ENCODE peak calls at places on chromosomes 6 and 20, in eight cellular contexts. L, A, C, W, B, E, U and F are unnamed samples.

GRCh38 chr6:78476561-78476960 is 390.8 kb upstream of the IRAK1BP1 start:
- DNase-seq in A (no peak), E (no peak), L (no peak), W (no peak), C (no peak), U (no peak), B (no peak), F (no peak)

GRCh38 chr6:48560408-48560807 is 449.4 kb upstream of the PTCHD4 start:
- DNase-seq in U (no peak), W (no peak), L (no peak), B (no peak), A (no peak), C (peak), E (no peak), F (no peak)

GRCh38 chr20:4989570-4989969 is 11.7 kb downstream of the SLC23A2 start:
- DNase-seq in C (no peak), E (no peak), A (no peak), B (peak), U (no peak), W (no peak), L (no peak), F (no peak)

GRCh38 chr6:52801188-52801841 is 2.3 kb downstream of the GSTA1 start:
- DNase-seq in E (no peak), L (no peak), W (peak), C (no peak), A (no peak), B (no peak), U (no peak), F (no peak)

GRCh38 chr6:137802408-137803182 is 64.5 kb upstream of the TNFAIP3 start:
- DNase-seq in U (no peak), W (no peak), C (no peak), A (no peak), B (no peak), L (no peak), E (no peak), F (no peak)

GRCh38 chr6:119568580-119568979 is 219.0 kb upstream of the MAN1A1 start:
- DNase-seq in W (no peak), A (no peak), B (no peak), C (no peak), U (no peak), L (no peak), E (no peak), F (no peak)

GRCh38 chr6:170347091-170347490 is 40.5 kb downstream of the FAM120B start:
- DNase-seq in A (no peak), U (no peak), W (no peak), B (peak), E (no peak), C (no peak), L (no peak), F (no peak)

GRCh38 chr6:105112577-105112976 is 67.2 kb downstream of the POPDC3 start:
- DNase-seq in B (no peak), U (no peak), A (no peak), W (no peak), L (no peak), C (no peak), E (no peak), F (peak)

GRCh38 chr6:34044945-34045595 is 100.8 kb downstream of the GRM4 start:
- DNase-seq in B (peak), L (no peak), C (no peak), W (peak), U (no peak), E (no peak), A (no peak), F (no peak)

GRCh38 chr20:9617062-9617461 is 102.7 kb downstream of the LAMP5 start:
- DNase-seq in E (peak), L (no peak), C (peak), W (peak), U (peak), B (peak), A (peak), F (peak)

GRCh38 chr6:46042355-46042999 is 26.8 kb upstream of the CLIC5 start:
- DNase-seq in W (peak), L (no peak), U (no peak), E (peak), B (peak), C (no peak), A (peak), F (peak)